ENCODE peak calls at places on chromosomes 6 and 20, in ten cellular contexts. One of them, this sample, is unnamed.

GRCh38 chr6:47428746-47429664 is 48.6 kb upstream of the CD2AP start:
- DNase-seq in SK-N-SH: no peak
- DNase-seq in fibroblast of lung: no peak
- DNase-seq in cardiac muscle cell: no peak
- DNase-seq in neural progenitor cell: no peak
- DNase-seq in Caco-2: no peak
- DNase-seq in body of pancreas: no peak
- DNase-seq in gastrocnemius medialis: no peak
- DNase-seq in astrocyte: no peak
- DNase-seq in cardiac fibroblast: no peak
- DNase-seq in this sample: no peak

GRCh38 chr20:25397827-25398226 is 7.2 kb upstream of the ABHD12 start:
- DNase-seq in SK-N-SH: no peak
- DNase-seq in fibroblast of lung: no peak
- DNase-seq in cardiac muscle cell: no peak
- DNase-seq in neural progenitor cell: no peak
- DNase-seq in Caco-2: peak; percentile 58
- DNase-seq in body of pancreas: no peak
- DNase-seq in gastrocnemius medialis: no peak
- DNase-seq in astrocyte: no peak
- DNase-seq in cardiac fibroblast: no peak
- DNase-seq in this sample: no peak

GRCh38 chr6:20417819-20418218 is 16.1 kb downstream of the E2F3 start:
- DNase-seq in SK-N-SH: no peak
- DNase-seq in fibroblast of lung: no peak
- DNase-seq in cardiac muscle cell: no peak
- DNase-seq in neural progenitor cell: peak; percentile 35
- DNase-seq in Caco-2: no peak
- DNase-seq in body of pancreas: no peak
- DNase-seq in gastrocnemius medialis: no peak
- DNase-seq in astrocyte: no peak
- DNase-seq in cardiac fibroblast: no peak
- DNase-seq in this sample: no peak

GRCh38 chr6:91352285-91352684 is 765.4 kb upstream of the MAP3K7 start:
- DNase-seq in SK-N-SH: no peak
- DNase-seq in fibroblast of lung: no peak
- DNase-seq in cardiac muscle cell: no peak
- DNase-seq in neural progenitor cell: no peak
- DNase-seq in Caco-2: no peak
- DNase-seq in body of pancreas: no peak
- DNase-seq in gastrocnemius medialis: no peak
- DNase-seq in astrocyte: no peak
- DNase-seq in cardiac fibroblast: no peak
- DNase-seq in this sample: no peak

GRCh38 chr6:170090561-170090960 is 200.3 kb downstream of the DLL1 start:
- DNase-seq in SK-N-SH: no peak
- DNase-seq in fibroblast of lung: no peak
- DNase-seq in cardiac muscle cell: no peak
- DNase-seq in neural progenitor cell: no peak
- DNase-seq in Caco-2: no peak
- DNase-seq in body of pancreas: peak; percentile 1
- DNase-seq in gastrocnemius medialis: no peak
- DNase-seq in astrocyte: no peak
- DNase-seq in cardiac fibroblast: no peak
- DNase-seq in this sample: no peak

GRCh38 chr6:112636650-112637260 is 289.6 kb downstream of the RFPL4B start:
- DNase-seq in SK-N-SH: no peak
- DNase-seq in fibroblast of lung: peak; percentile 47
- DNase-seq in cardiac muscle cell: no peak
- DNase-seq in neural progenitor cell: no peak
- DNase-seq in Caco-2: no peak
- DNase-seq in body of pancreas: no peak
- DNase-seq in gastrocnemius medialis: no peak
- DNase-seq in astrocyte: peak; percentile 87
- DNase-seq in cardiac fibroblast: peak; percentile 58
- DNase-seq in this sample: no peak

GRCh38 chr6:147508073-147508870 is at the start of gene SAMD5:
- DNase-seq in SK-N-SH: peak; percentile 53
- DNase-seq in fibroblast of lung: peak; percentile 72
- DNase-seq in cardiac muscle cell: peak; percentile 77
- DNase-seq in neural progenitor cell: peak; percentile 87
- DNase-seq in Caco-2: peak; percentile 66
- DNase-seq in body of pancreas: peak; percentile 25
- DNase-seq in gastrocnemius medialis: no peak
- DNase-seq in astrocyte: peak; percentile 61
- DNase-seq in cardiac fibroblast: peak; percentile 54
- DNase-seq in this sample: peak; percentile 52

GRCh38 chr6:142763205-142763604 is 181.8 kb downstream of the HIVEP2 start:
- DNase-seq in SK-N-SH: no peak
- DNase-seq in fibroblast of lung: no peak
- DNase-seq in cardiac muscle cell: no peak
- DNase-seq in neural progenitor cell: no peak
- DNase-seq in Caco-2: no peak
- DNase-seq in body of pancreas: no peak
- DNase-seq in gastrocnemius medialis: no peak
- DNase-seq in astrocyte: peak; percentile 87
- DNase-seq in cardiac fibroblast: peak; percentile 65
- DNase-seq in this sample: no peak

GRCh38 chr20:62587757-62588402 is 54.4 kb upstream of the SLCO4A1 start:
- DNase-seq in SK-N-SH: no peak
- DNase-seq in fibroblast of lung: no peak
- DNase-seq in cardiac muscle cell: peak; percentile 83
- DNase-seq in neural progenitor cell: peak; percentile 82
- DNase-seq in Caco-2: no peak
- DNase-seq in body of pancreas: no peak
- DNase-seq in gastrocnemius medialis: no peak
- DNase-seq in astrocyte: peak; percentile 18
- DNase-seq in cardiac fibroblast: peak; percentile 18
- DNase-seq in this sample: no peak

GRCh38 chr6:5723905-5724691 is 282.6 kb downstream of the NRN1 start:
- DNase-seq in SK-N-SH: no peak
- DNase-seq in fibroblast of lung: no peak
- DNase-seq in cardiac muscle cell: no peak
- DNase-seq in neural progenitor cell: peak; percentile 35
- DNase-seq in Caco-2: no peak
- DNase-seq in body of pancreas: no peak
- DNase-seq in gastrocnemius medialis: no peak
- DNase-seq in astrocyte: no peak
- DNase-seq in cardiac fibroblast: no peak
- DNase-seq in this sample: no peak
- H3K4me3 ChIP-seq in SK-N-SH: no peak overlapping the region
- H3K4me3 ChIP-seq in fibroblast of lung: no peak overlapping the region
- H3K4me3 ChIP-seq in cardiac muscle cell: no peak overlapping the region
- H3K4me3 ChIP-seq in neural progenitor cell: no peak overlapping the region
- H3K4me3 ChIP-seq in Caco-2: no peak overlapping the region
- H3K4me3 ChIP-seq in body of pancreas: no peak overlapping the region
- H3K4me3 ChIP-seq in gastrocnemius medialis: no peak overlapping the region
- H3K4me3 ChIP-seq in astrocyte: no peak overlapping the region
- H3K4me3 ChIP-seq in cardiac fibroblast: no peak overlapping the region
- H3K4me3 ChIP-seq in this sample: no peak overlapping the region

GRCh38 chr20:10715035-10715434 is 41.2 kb upstream of the JAG1 start:
- DNase-seq in SK-N-SH: no peak
- DNase-seq in fibroblast of lung: peak; percentile 73
- DNase-seq in cardiac muscle cell: no peak
- DNase-seq in neural progenitor cell: no peak
- DNase-seq in Caco-2: no peak
- DNase-seq in body of pancreas: no peak
- DNase-seq in gastrocnemius medialis: no peak
- DNase-seq in astrocyte: peak; percentile 66
- DNase-seq in cardiac fibroblast: peak; percentile 70
- DNase-seq in this sample: no peak
- H3K4me3 ChIP-seq in SK-N-SH: no peak overlapping the region
- H3K4me3 ChIP-seq in fibroblast of lung: no peak overlapping the region
- H3K4me3 ChIP-seq in cardiac muscle cell: no peak overlapping the region
- H3K4me3 ChIP-seq in neural progenitor cell: no peak overlapping the region
- H3K4me3 ChIP-seq in Caco-2: no peak overlapping the region
- H3K4me3 ChIP-seq in body of pancreas: no peak overlapping the region
- H3K4me3 ChIP-seq in gastrocnemius medialis: no peak overlapping the region
- H3K4me3 ChIP-seq in astrocyte: no peak overlapping the region
- H3K4me3 ChIP-seq in cardiac fibroblast: no peak overlapping the region
- H3K4me3 ChIP-seq in this sample: no peak overlapping the region

GRCh38 chr6:99348220-99348822 is 1.2 kb downstream of the FAXC start:
- DNase-seq in SK-N-SH: peak; percentile 47
- DNase-seq in fibroblast of lung: no peak
- DNase-seq in cardiac muscle cell: no peak
- DNase-seq in neural progenitor cell: peak; percentile 10
- DNase-seq in Caco-2: no peak
- DNase-seq in body of pancreas: no peak
- DNase-seq in gastrocnemius medialis: no peak
- DNase-seq in astrocyte: no peak
- DNase-seq in cardiac fibroblast: no peak
- DNase-seq in this sample: no peak
- H3K4me3 ChIP-seq in SK-N-SH: peak overlapping the region; percentile 79
- H3K4me3 ChIP-seq in fibroblast of lung: peak overlapping the region; percentile 67
- H3K4me3 ChIP-seq in cardiac muscle cell: no peak overlapping the region
- H3K4me3 ChIP-seq in neural progenitor cell: peak overlapping the region; percentile 96
- H3K4me3 ChIP-seq in Caco-2: no peak overlapping the region
- H3K4me3 ChIP-seq in body of pancreas: no peak overlapping the region
- H3K4me3 ChIP-seq in gastrocnemius medialis: no peak overlapping the region
- H3K4me3 ChIP-seq in astrocyte: peak overlapping the region; percentile 66
- H3K4me3 ChIP-seq in cardiac fibroblast: no peak overlapping the region
- H3K4me3 ChIP-seq in this sample: peak overlapping the region; percentile 84

GRCh38 chr6:7136859-7137334 is 29.1 kb downstream of the RREB1 start:
- DNase-seq in SK-N-SH: no peak
- DNase-seq in fibroblast of lung: no peak
- DNase-seq in cardiac muscle cell: no peak
- DNase-seq in neural progenitor cell: no peak
- DNase-seq in Caco-2: no peak
- DNase-seq in body of pancreas: no peak
- DNase-seq in gastrocnemius medialis: no peak
- DNase-seq in astrocyte: no peak
- DNase-seq in cardiac fibroblast: no peak
- DNase-seq in this sample: peak; percentile 9

GRCh38 chr6:7137335-7138106 is 29.8 kb downstream of the RREB1 start:
- DNase-seq in SK-N-SH: no peak
- DNase-seq in fibroblast of lung: peak; percentile 58
- DNase-seq in cardiac muscle cell: peak; percentile 77
- DNase-seq in neural progenitor cell: peak; percentile 48
- DNase-seq in Caco-2: no peak
- DNase-seq in body of pancreas: no peak
- DNase-seq in gastrocnemius medialis: peak; percentile 47
- DNase-seq in astrocyte: peak; percentile 52
- DNase-seq in cardiac fibroblast: peak; percentile 69
- DNase-seq in this sample: peak; percentile 53

GRCh38 chr6:7139835-7140470 is 32.2 kb downstream of the RREB1 start:
- DNase-seq in SK-N-SH: no peak
- DNase-seq in fibroblast of lung: no peak
- DNase-seq in cardiac muscle cell: no peak
- DNase-seq in neural progenitor cell: no peak
- DNase-seq in Caco-2: no peak
- DNase-seq in body of pancreas: no peak
- DNase-seq in gastrocnemius medialis: no peak
- DNase-seq in astrocyte: no peak
- DNase-seq in cardiac fibroblast: no peak
- DNase-seq in this sample: no peak

GRCh38 chr6:7138921-7139358 is 31.2 kb downstream of the RREB1 start:
- DNase-seq in SK-N-SH: no peak
- DNase-seq in fibroblast of lung: no peak
- DNase-seq in cardiac muscle cell: no peak
- DNase-seq in neural progenitor cell: peak; percentile 43
- DNase-seq in Caco-2: peak; percentile 73
- DNase-seq in body of pancreas: peak; percentile 82
- DNase-seq in gastrocnemius medialis: no peak
- DNase-seq in astrocyte: no peak
- DNase-seq in cardiac fibroblast: no peak
- DNase-seq in this sample: peak; percentile 13

GRCh38 chr6:7138111-7138510 is 30.4 kb downstream of the RREB1 start:
- DNase-seq in SK-N-SH: no peak
- DNase-seq in fibroblast of lung: no peak
- DNase-seq in cardiac muscle cell: no peak
- DNase-seq in neural progenitor cell: no peak
- DNase-seq in Caco-2: no peak
- DNase-seq in body of pancreas: no peak
- DNase-seq in gastrocnemius medialis: no peak
- DNase-seq in astrocyte: no peak
- DNase-seq in cardiac fibroblast: no peak
- DNase-seq in this sample: peak; percentile 5
- H3K4me3 ChIP-seq in SK-N-SH: no peak overlapping the region
- H3K4me3 ChIP-seq in fibroblast of lung: peak overlapping the region; percentile 13
- H3K4me3 ChIP-seq in cardiac muscle cell: no peak overlapping the region
- H3K4me3 ChIP-seq in neural progenitor cell: no peak overlapping the region
- H3K4me3 ChIP-seq in Caco-2: no peak overlapping the region
- H3K4me3 ChIP-seq in body of pancreas: no peak overlapping the region
- H3K4me3 ChIP-seq in gastrocnemius medialis: peak overlapping the region; percentile 31
- H3K4me3 ChIP-seq in astrocyte: no peak overlapping the region
- H3K4me3 ChIP-seq in cardiac fibroblast: no peak overlapping the region
- H3K4me3 ChIP-seq in this sample: no peak overlapping the region

This sample was measured in WERI-Rb-1.